ENCODE peak calls at places on chromosome 17, in nine cellular contexts. One of them, this sample, is unnamed.

GRCh38 chr17:48194097-48194550 is 86.6 kb downstream of the SNX11 start:
- DNase-seq in astrocyte: peak
- DNase-seq in OCI-LY7: no peak
- DNase-seq in cardiac fibroblast: peak
- DNase-seq in bronchial epithelial cell: no peak
- DNase-seq in A549: peak
- DNase-seq in foreskin fibroblast: peak
- DNase-seq in IMR-90: peak
- DNase-seq in neural progenitor cell: no peak
- DNase-seq in this sample: no peak

GRCh38 chr17:66474258-66474657 is 171.8 kb downstream of the PRKCA start:
- DNase-seq in astrocyte: no peak
- DNase-seq in OCI-LY7: no peak
- DNase-seq in cardiac fibroblast: no peak
- DNase-seq in bronchial epithelial cell: peak
- DNase-seq in IMR-90: no peak
- DNase-seq in neural progenitor cell: peak
- DNase-seq in A549: no peak
- DNase-seq in foreskin fibroblast: no peak
- DNase-seq in this sample: no peak

GRCh38 chr17:2828396-2829038 is 32.3 kb downstream of the RAP1GAP2 start:
- DNase-seq in bronchial epithelial cell: no peak
- DNase-seq in cardiac fibroblast: peak
- DNase-seq in A549: peak
- DNase-seq in OCI-LY7: peak
- DNase-seq in foreskin fibroblast: peak
- DNase-seq in IMR-90: peak
- DNase-seq in astrocyte: no peak
- DNase-seq in neural progenitor cell: peak
- DNase-seq in this sample: peak

GRCh38 chr17:17836818-17837379 is at the start of gene SREBF1:
- DNase-seq in astrocyte: no peak
- DNase-seq in IMR-90: peak
- DNase-seq in cardiac fibroblast: peak
- DNase-seq in bronchial epithelial cell: no peak
- DNase-seq in foreskin fibroblast: peak
- DNase-seq in neural progenitor cell: peak
- DNase-seq in OCI-LY7: peak
- DNase-seq in A549: peak
- DNase-seq in this sample: peak

GRCh38 chr17:75086496-75087181 is 1.1 kb upstream of the SLC16A5 start:
- DNase-seq in neural progenitor cell: no peak
- DNase-seq in OCI-LY7: no peak
- DNase-seq in astrocyte: no peak
- DNase-seq in cardiac fibroblast: no peak
- DNase-seq in A549: peak
- DNase-seq in IMR-90: no peak
- DNase-seq in foreskin fibroblast: no peak
- DNase-seq in bronchial epithelial cell: no peak
- DNase-seq in this sample: no peak

GRCh38 chr17:44607836-44608690 is 48.2 kb upstream of the MEIOC start:
- DNase-seq in cardiac fibroblast: peak
- DNase-seq in astrocyte: peak
- DNase-seq in neural progenitor cell: peak
- DNase-seq in IMR-90: peak
- DNase-seq in foreskin fibroblast: peak
- DNase-seq in bronchial epithelial cell: no peak
- DNase-seq in OCI-LY7: no peak
- DNase-seq in A549: no peak
- DNase-seq in this sample: peak

GRCh38 chr17:39972271-39972670 is 8.3 kb upstream of the PSMD3 start:
- DNase-seq in astrocyte: no peak
- DNase-seq in bronchial epithelial cell: no peak
- DNase-seq in cardiac fibroblast: no peak
- DNase-seq in neural progenitor cell: no peak
- DNase-seq in IMR-90: peak
- DNase-seq in foreskin fibroblast: peak
- DNase-seq in OCI-LY7: no peak
- DNase-seq in A549: no peak
- DNase-seq in this sample: no peak

GRCh38 chr17:1043601-1044251 is 46.8 kb downstream of the TIMM22 start:
- DNase-seq in bronchial epithelial cell: no peak
- DNase-seq in A549: no peak
- DNase-seq in OCI-LY7: no peak
- DNase-seq in IMR-90: no peak
- DNase-seq in cardiac fibroblast: peak
- DNase-seq in astrocyte: no peak
- DNase-seq in foreskin fibroblast: no peak
- DNase-seq in neural progenitor cell: peak
- DNase-seq in this sample: no peak

GRCh38 chr17:227581-228222 is 46.3 kb upstream of the DOC2B start:
- DNase-seq in IMR-90: no peak
- DNase-seq in cardiac fibroblast: no peak
- DNase-seq in A549: no peak
- DNase-seq in astrocyte: no peak
- DNase-seq in bronchial epithelial cell: no peak
- DNase-seq in foreskin fibroblast: no peak
- DNase-seq in OCI-LY7: no peak
- DNase-seq in neural progenitor cell: no peak
- DNase-seq in this sample: no peak

GRCh38 chr17:12027658-12028057 is 7.0 kb downstream of the MAP2K4 start:
- DNase-seq in cardiac fibroblast: no peak
- DNase-seq in OCI-LY7: no peak
- DNase-seq in astrocyte: no peak
- DNase-seq in A549: no peak
- DNase-seq in neural progenitor cell: no peak
- DNase-seq in IMR-90: no peak
- DNase-seq in foreskin fibroblast: no peak
- DNase-seq in bronchial epithelial cell: no peak
- DNase-seq in this sample: no peak

GRCh38 chr17:72049914-72050313 is 70.9 kb upstream of the SOX9 start:
- DNase-seq in neural progenitor cell: no peak
- DNase-seq in astrocyte: no peak
- DNase-seq in bronchial epithelial cell: peak
- DNase-seq in foreskin fibroblast: no peak
- DNase-seq in IMR-90: no peak
- DNase-seq in A549: no peak
- DNase-seq in cardiac fibroblast: no peak
- DNase-seq in OCI-LY7: no peak
- DNase-seq in this sample: no peak

DNA sequence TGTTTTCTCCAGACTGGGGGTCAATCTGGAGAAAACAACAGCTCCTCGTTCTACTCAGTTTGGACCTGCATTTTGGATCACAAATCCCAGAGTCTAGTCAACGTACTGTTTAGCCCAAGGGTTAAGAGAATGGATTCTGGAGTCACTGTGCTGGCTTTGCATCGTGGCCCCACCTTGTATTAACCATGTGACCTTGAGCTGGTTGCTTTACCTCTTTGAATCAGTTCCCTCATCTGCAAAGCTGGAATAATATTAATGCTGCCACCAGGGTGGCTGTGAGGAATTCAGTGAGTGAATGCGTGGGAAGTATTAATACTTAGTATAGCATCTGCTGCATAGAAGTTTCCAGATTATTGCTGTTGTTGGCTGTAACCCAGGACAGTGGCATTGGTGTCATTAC is 11.3 kb upstream of the DHRS7C start:
- DNase-seq in IMR-90: no peak
- DNase-seq in OCI-LY7: no peak
- DNase-seq in cardiac fibroblast: no peak
- DNase-seq in A549: peak
- DNase-seq in astrocyte: no peak
- DNase-seq in bronchial epithelial cell: no peak
- DNase-seq in foreskin fibroblast: no peak
- DNase-seq in neural progenitor cell: no peak
- DNase-seq in this sample: no peak
- TF ChIP-seq CTCF in IMR-90: no peak
- TF ChIP-seq CTCF in OCI-LY7: no peak
- TF ChIP-seq CTCF in cardiac fibroblast: no peak
- TF ChIP-seq CTCF in A549: no peak
- TF ChIP-seq CTCF in astrocyte: no peak
- TF ChIP-seq CTCF in bronchial epithelial cell: no peak
- TF ChIP-seq CTCF in foreskin fibroblast: no peak
- TF ChIP-seq CTCF in neural progenitor cell: no peak
- TF ChIP-seq CTCF in this sample: no peak

DNA sequence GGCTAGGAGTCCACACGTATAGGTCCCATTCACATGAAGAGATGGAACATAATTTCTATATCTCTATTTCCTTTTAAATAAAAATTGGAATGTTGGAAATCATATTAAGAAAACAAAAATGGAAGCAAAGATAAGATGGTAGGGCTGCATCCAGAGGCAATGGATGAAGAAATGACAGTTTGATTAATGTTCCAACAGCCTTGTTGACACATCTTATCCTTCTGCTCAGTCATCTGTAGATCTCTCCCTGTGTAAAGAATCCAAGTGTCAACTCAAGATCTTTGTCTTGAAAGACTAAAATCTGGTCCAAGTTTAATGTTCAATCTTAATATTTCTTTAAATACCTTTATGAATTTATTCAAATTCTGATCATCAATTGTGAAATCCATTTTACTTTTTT is 7.8 kb upstream of the KCNJ2 start:
- DNase-seq in cardiac fibroblast: no peak
- DNase-seq in neural progenitor cell: no peak
- DNase-seq in bronchial epithelial cell: no peak
- DNase-seq in IMR-90: no peak
- DNase-seq in OCI-LY7: no peak
- DNase-seq in foreskin fibroblast: no peak
- DNase-seq in astrocyte: no peak
- DNase-seq in A549: no peak
- DNase-seq in this sample: no peak
- TF ChIP-seq CTCF in cardiac fibroblast: no peak
- TF ChIP-seq CTCF in neural progenitor cell: no peak
- TF ChIP-seq CTCF in bronchial epithelial cell: no peak
- TF ChIP-seq CTCF in IMR-90: no peak
- TF ChIP-seq CTCF in OCI-LY7: no peak
- TF ChIP-seq CTCF in foreskin fibroblast: no peak
- TF ChIP-seq CTCF in astrocyte: no peak
- TF ChIP-seq CTCF in A549: no peak
- TF ChIP-seq CTCF in this sample: no peak

GRCh38 chr17:46003907-46004748 is 5.1 kb downstream of the STH start:
- DNase-seq in cardiac fibroblast: no peak
- DNase-seq in OCI-LY7: no peak
- DNase-seq in A549: no peak
- DNase-seq in neural progenitor cell: no peak
- DNase-seq in astrocyte: peak
- DNase-seq in IMR-90: peak
- DNase-seq in foreskin fibroblast: peak
- DNase-seq in bronchial epithelial cell: no peak
- DNase-seq in this sample: no peak

GRCh38 chr17:46008591-46008990 is 9.5 kb downstream of the STH start:
- DNase-seq in bronchial epithelial cell: no peak
- DNase-seq in foreskin fibroblast: no peak
- DNase-seq in neural progenitor cell: no peak
- DNase-seq in IMR-90: no peak
- DNase-seq in OCI-LY7: no peak
- DNase-seq in A549: no peak
- DNase-seq in astrocyte: no peak
- DNase-seq in cardiac fibroblast: no peak
- DNase-seq in this sample: no peak

GRCh38 chr17:46010597-46011186 is 11.6 kb downstream of the STH start:
- DNase-seq in foreskin fibroblast: no peak
- DNase-seq in cardiac fibroblast: no peak
- DNase-seq in astrocyte: no peak
- DNase-seq in IMR-90: no peak
- DNase-seq in bronchial epithelial cell: no peak
- DNase-seq in A549: peak
- DNase-seq in OCI-LY7: no peak
- DNase-seq in neural progenitor cell: no peak
- DNase-seq in this sample: no peak

GRCh38 chr17:46009681-46010596 is 10.9 kb downstream of the STH start:
- DNase-seq in cardiac fibroblast: peak
- DNase-seq in OCI-LY7: no peak
- DNase-seq in astrocyte: peak
- DNase-seq in IMR-90: peak
- DNase-seq in A549: peak
- DNase-seq in neural progenitor cell: no peak
- DNase-seq in foreskin fibroblast: peak
- DNase-seq in bronchial epithelial cell: no peak
- DNase-seq in this sample: no peak

GRCh38 chr17:46007461-46007965 is 8.5 kb downstream of the STH start:
- DNase-seq in OCI-LY7: no peak
- DNase-seq in foreskin fibroblast: no peak
- DNase-seq in astrocyte: no peak
- DNase-seq in neural progenitor cell: no peak
- DNase-seq in IMR-90: no peak
- DNase-seq in cardiac fibroblast: no peak
- DNase-seq in bronchial epithelial cell: no peak
- DNase-seq in A549: no peak
- DNase-seq in this sample: no peak
- TF ChIP-seq CTCF in OCI-LY7: no peak
- TF ChIP-seq CTCF in foreskin fibroblast: no peak
- TF ChIP-seq CTCF in astrocyte: no peak
- TF ChIP-seq CTCF in neural progenitor cell: no peak
- TF ChIP-seq CTCF in IMR-90: no peak
- TF ChIP-seq CTCF in cardiac fibroblast: no peak
- TF ChIP-seq CTCF in bronchial epithelial cell: no peak
- TF ChIP-seq CTCF in A549: no peak
- TF ChIP-seq CTCF in this sample: no peak

GRCh38 chr17:56887552-56888467 is 26.0 kb downstream of the TRIM25 start:
- DNase-seq in bronchial epithelial cell: peak
- DNase-seq in OCI-LY7: no peak
- DNase-seq in astrocyte: no peak
- DNase-seq in IMR-90: peak
- DNase-seq in cardiac fibroblast: peak
- DNase-seq in foreskin fibroblast: peak
- DNase-seq in A549: no peak
- DNase-seq in neural progenitor cell: no peak
- DNase-seq in this sample: no peak
- TF ChIP-seq CTCF in bronchial epithelial cell: no peak
- TF ChIP-seq CTCF in OCI-LY7: no peak
- TF ChIP-seq CTCF in astrocyte: no peak
- TF ChIP-seq CTCF in IMR-90: no peak
- TF ChIP-seq CTCF in cardiac fibroblast: no peak
- TF ChIP-seq CTCF in foreskin fibroblast: no peak
- TF ChIP-seq CTCF in A549: no peak
- TF ChIP-seq CTCF in neural progenitor cell: no peak
- TF ChIP-seq CTCF in this sample: no peak

DNA sequence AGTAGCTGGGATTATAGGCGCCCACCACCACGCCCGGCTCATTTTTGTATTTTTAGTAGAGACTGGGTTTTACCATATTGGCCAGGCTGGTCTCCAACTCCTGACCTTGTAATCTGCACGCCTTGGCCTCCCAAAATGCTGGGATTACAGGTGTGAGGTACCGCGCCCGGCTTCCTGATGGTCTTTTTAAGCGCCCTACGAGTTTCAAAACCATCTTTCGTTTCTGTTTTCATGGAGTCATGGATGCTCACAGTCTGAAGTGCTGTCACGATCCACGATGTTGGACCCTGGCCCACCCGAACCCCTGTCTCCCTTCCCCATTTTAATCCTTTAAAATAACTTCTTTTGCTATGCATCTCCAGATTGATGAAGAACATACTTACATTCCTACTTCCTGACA is 22.4 kb upstream of the WDR45B start:
- DNase-seq in A549: no peak
- DNase-seq in astrocyte: no peak
- DNase-seq in neural progenitor cell: no peak
- DNase-seq in bronchial epithelial cell: no peak
- DNase-seq in IMR-90: no peak
- DNase-seq in OCI-LY7: no peak
- DNase-seq in cardiac fibroblast: no peak
- DNase-seq in foreskin fibroblast: no peak
- DNase-seq in this sample: no peak
- TF ChIP-seq CTCF in A549: no peak
- TF ChIP-seq CTCF in astrocyte: no peak
- TF ChIP-seq CTCF in neural progenitor cell: no peak
- TF ChIP-seq CTCF in bronchial epithelial cell: no peak
- TF ChIP-seq CTCF in IMR-90: no peak
- TF ChIP-seq CTCF in OCI-LY7: no peak
- TF ChIP-seq CTCF in cardiac fibroblast: no peak
- TF ChIP-seq CTCF in foreskin fibroblast: no peak
- TF ChIP-seq CTCF in this sample: no peak

GRCh38 chr17:19648475-19649406 is at the start of gene ALDH3A2:
- DNase-seq in neural progenitor cell: peak
- DNase-seq in cardiac fibroblast: peak
- DNase-seq in foreskin fibroblast: peak
- DNase-seq in OCI-LY7: peak
- DNase-seq in astrocyte: peak
- DNase-seq in IMR-90: peak
- DNase-seq in A549: peak
- DNase-seq in bronchial epithelial cell: peak
- DNase-seq in this sample: peak
- TF ChIP-seq CTCF in neural progenitor cell: peak
- TF ChIP-seq CTCF in cardiac fibroblast: peak
- TF ChIP-seq CTCF in foreskin fibroblast: no peak
- TF ChIP-seq CTCF in OCI-LY7: no peak
- TF ChIP-seq CTCF in astrocyte: no peak
- TF ChIP-seq CTCF in IMR-90: no peak
- TF ChIP-seq CTCF in A549: peak
- TF ChIP-seq CTCF in bronchial epithelial cell: no peak
- TF ChIP-seq CTCF in this sample: peak

This sample was measured in progenitor cell of endocrine pancreas.